ENCODE peak calls at places on chromosomes 2 and 18, in eight cellular contexts. One of them, this sample, is unnamed.

GRCh38 chr2:155766342-155767115 is 566.0 kb downstream of the NR4A2 start:
- DNase-seq in mucosa of descending colon: no peak
- DNase-seq in cerebellar cortex: no peak
- DNase-seq in IMR-90: no peak
- DNase-seq in HEK293T: no peak
- DNase-seq in GDM1: no peak
- DNase-seq in stimulated activated CD8-positive, alpha-beta memory T cell treated with anti-CD3 and anti-CD28 coated beads, Interleukin-15, amount 100 ng/mL, for 48 hours: no peak
- DNase-seq in NCI-H1436 treated with DMSO at 0.1 percent for 48 hours: no peak
- DNase-seq in this sample: no peak

GRCh38 chr18:59659486-59660187 is 37.6 kb downstream of the CCBE1 start:
- DNase-seq in mucosa of descending colon: no peak
- DNase-seq in cerebellar cortex: no peak
- DNase-seq in IMR-90: peak
- DNase-seq in HEK293T: no peak
- DNase-seq in GDM1: no peak
- DNase-seq in stimulated activated CD8-positive, alpha-beta memory T cell treated with anti-CD3 and anti-CD28 coated beads, Interleukin-15, amount 100 ng/mL, for 48 hours: no peak
- DNase-seq in NCI-H1436 treated with DMSO at 0.1 percent for 48 hours: no peak
- DNase-seq in this sample: peak

GRCh38 chr18:39960545-39960944 is 1994.5 kb upstream of the PIK3C3 start:
- DNase-seq in mucosa of descending colon: no peak
- DNase-seq in cerebellar cortex: no peak
- DNase-seq in IMR-90: peak
- DNase-seq in HEK293T: no peak
- DNase-seq in GDM1: no peak
- DNase-seq in stimulated activated CD8-positive, alpha-beta memory T cell treated with anti-CD3 and anti-CD28 coated beads, Interleukin-15, amount 100 ng/mL, for 48 hours: no peak
- DNase-seq in NCI-H1436 treated with DMSO at 0.1 percent for 48 hours: no peak
- DNase-seq in this sample: no peak

GRCh38 chr2:176653856-176654443 is 384.7 kb downstream of the MTX2 start:
- DNase-seq in mucosa of descending colon: peak
- DNase-seq in cerebellar cortex: peak
- DNase-seq in IMR-90: peak
- DNase-seq in HEK293T: peak
- DNase-seq in GDM1: no peak
- DNase-seq in stimulated activated CD8-positive, alpha-beta memory T cell treated with anti-CD3 and anti-CD28 coated beads, Interleukin-15, amount 100 ng/mL, for 48 hours: peak
- DNase-seq in NCI-H1436 treated with DMSO at 0.1 percent for 48 hours: peak
- DNase-seq in this sample: peak

GRCh38 chr2:20425371-20425881 is 21.4 kb upstream of the RHOB start:
- DNase-seq in mucosa of descending colon: no peak
- DNase-seq in cerebellar cortex: no peak
- DNase-seq in IMR-90: peak
- DNase-seq in HEK293T: no peak
- DNase-seq in GDM1: no peak
- DNase-seq in stimulated activated CD8-positive, alpha-beta memory T cell treated with anti-CD3 and anti-CD28 coated beads, Interleukin-15, amount 100 ng/mL, for 48 hours: no peak
- DNase-seq in NCI-H1436 treated with DMSO at 0.1 percent for 48 hours: no peak
- DNase-seq in this sample: no peak

GRCh38 chr2:223896751-223897320 is 48.3 kb downstream of the WDFY1 start:
- DNase-seq in mucosa of descending colon: no peak
- DNase-seq in cerebellar cortex: no peak
- DNase-seq in IMR-90: peak
- DNase-seq in HEK293T: no peak
- DNase-seq in GDM1: peak
- DNase-seq in stimulated activated CD8-positive, alpha-beta memory T cell treated with anti-CD3 and anti-CD28 coated beads, Interleukin-15, amount 100 ng/mL, for 48 hours: no peak
- DNase-seq in NCI-H1436 treated with DMSO at 0.1 percent for 48 hours: no peak
- DNase-seq in this sample: no peak

GRCh38 chr18:35457140-35457704 is 40.5 kb downstream of the INO80C start:
- DNase-seq in mucosa of descending colon: no peak
- DNase-seq in cerebellar cortex: no peak
- DNase-seq in IMR-90: no peak
- DNase-seq in HEK293T: no peak
- DNase-seq in GDM1: no peak
- DNase-seq in stimulated activated CD8-positive, alpha-beta memory T cell treated with anti-CD3 and anti-CD28 coated beads, Interleukin-15, amount 100 ng/mL, for 48 hours: no peak
- DNase-seq in NCI-H1436 treated with DMSO at 0.1 percent for 48 hours: no peak
- DNase-seq in this sample: no peak

GRCh38 chr2:26581266-26581990 is 59.7 kb downstream of the CIB4 start:
- DNase-seq in mucosa of descending colon: no peak
- DNase-seq in cerebellar cortex: no peak
- DNase-seq in IMR-90: no peak
- DNase-seq in HEK293T: no peak
- DNase-seq in GDM1: no peak
- DNase-seq in stimulated activated CD8-positive, alpha-beta memory T cell treated with anti-CD3 and anti-CD28 coated beads, Interleukin-15, amount 100 ng/mL, for 48 hours: no peak
- DNase-seq in NCI-H1436 treated with DMSO at 0.1 percent for 48 hours: no peak
- DNase-seq in this sample: no peak

GRCh38 chr2:240200230-240201051 is 60.0 kb upstream of the OTOS start:
- DNase-seq in mucosa of descending colon: peak
- DNase-seq in cerebellar cortex: no peak
- DNase-seq in IMR-90: peak
- DNase-seq in HEK293T: no peak
- DNase-seq in GDM1: no peak
- DNase-seq in stimulated activated CD8-positive, alpha-beta memory T cell treated with anti-CD3 and anti-CD28 coated beads, Interleukin-15, amount 100 ng/mL, for 48 hours: no peak
- DNase-seq in NCI-H1436 treated with DMSO at 0.1 percent for 48 hours: no peak
- DNase-seq in this sample: peak

GRCh38 chr2:9971105-9971818 is 19.8 kb downstream of the GRHL1 start:
- DNase-seq in mucosa of descending colon: no peak
- DNase-seq in cerebellar cortex: no peak
- DNase-seq in IMR-90: peak
- DNase-seq in HEK293T: no peak
- DNase-seq in GDM1: no peak
- DNase-seq in stimulated activated CD8-positive, alpha-beta memory T cell treated with anti-CD3 and anti-CD28 coated beads, Interleukin-15, amount 100 ng/mL, for 48 hours: no peak
- DNase-seq in NCI-H1436 treated with DMSO at 0.1 percent for 48 hours: no peak
- DNase-seq in this sample: no peak

GRCh38 chr2:60826126-60826525 is 55.2 kb upstream of the REL start:
- DNase-seq in mucosa of descending colon: no peak
- DNase-seq in cerebellar cortex: no peak
- DNase-seq in IMR-90: no peak
- DNase-seq in HEK293T: no peak
- DNase-seq in GDM1: no peak
- DNase-seq in stimulated activated CD8-positive, alpha-beta memory T cell treated with anti-CD3 and anti-CD28 coated beads, Interleukin-15, amount 100 ng/mL, for 48 hours: no peak
- DNase-seq in NCI-H1436 treated with DMSO at 0.1 percent for 48 hours: no peak
- DNase-seq in this sample: no peak

GRCh38 chr2:219350938-219351280 is 18.4 kb upstream of the RESP18 start:
- DNase-seq in mucosa of descending colon: no peak
- DNase-seq in cerebellar cortex: no peak
- DNase-seq in IMR-90: peak
- DNase-seq in HEK293T: no peak
- DNase-seq in GDM1: no peak
- DNase-seq in stimulated activated CD8-positive, alpha-beta memory T cell treated with anti-CD3 and anti-CD28 coated beads, Interleukin-15, amount 100 ng/mL, for 48 hours: no peak
- DNase-seq in NCI-H1436 treated with DMSO at 0.1 percent for 48 hours: no peak
- DNase-seq in this sample: peak

GRCh38 chr2:202035089-202035940 is 1.7 kb downstream of the FZD7 start:
- DNase-seq in mucosa of descending colon: peak
- DNase-seq in cerebellar cortex: peak
- DNase-seq in IMR-90: peak
- DNase-seq in HEK293T: no peak
- DNase-seq in GDM1: no peak
- DNase-seq in stimulated activated CD8-positive, alpha-beta memory T cell treated with anti-CD3 and anti-CD28 coated beads, Interleukin-15, amount 100 ng/mL, for 48 hours: no peak
- DNase-seq in NCI-H1436 treated with DMSO at 0.1 percent for 48 hours: no peak
- DNase-seq in this sample: peak

GRCh38 chr2:212226114-212226513 is 312.5 kb downstream of the ERBB4 start:
- DNase-seq in mucosa of descending colon: no peak
- DNase-seq in cerebellar cortex: no peak
- DNase-seq in IMR-90: no peak
- DNase-seq in HEK293T: no peak
- DNase-seq in GDM1: no peak
- DNase-seq in stimulated activated CD8-positive, alpha-beta memory T cell treated with anti-CD3 and anti-CD28 coated beads, Interleukin-15, amount 100 ng/mL, for 48 hours: no peak
- DNase-seq in NCI-H1436 treated with DMSO at 0.1 percent for 48 hours: no peak
- DNase-seq in this sample: no peak

GRCh38 chr2:226136739-226137138 is 662.9 kb downstream of the IRS1 start:
- DNase-seq in mucosa of descending colon: no peak
- DNase-seq in cerebellar cortex: no peak
- DNase-seq in IMR-90: no peak
- DNase-seq in HEK293T: no peak
- DNase-seq in GDM1: no peak
- DNase-seq in stimulated activated CD8-positive, alpha-beta memory T cell treated with anti-CD3 and anti-CD28 coated beads, Interleukin-15, amount 100 ng/mL, for 48 hours: no peak
- DNase-seq in NCI-H1436 treated with DMSO at 0.1 percent for 48 hours: no peak
- DNase-seq in this sample: no peak

GRCh38 chr18:58209326-58209725 is 165.3 kb downstream of the NEDD4L start:
- DNase-seq in mucosa of descending colon: no peak
- DNase-seq in cerebellar cortex: no peak
- DNase-seq in IMR-90: peak
- DNase-seq in HEK293T: no peak
- DNase-seq in GDM1: no peak
- DNase-seq in stimulated activated CD8-positive, alpha-beta memory T cell treated with anti-CD3 and anti-CD28 coated beads, Interleukin-15, amount 100 ng/mL, for 48 hours: no peak
- DNase-seq in NCI-H1436 treated with DMSO at 0.1 percent for 48 hours: no peak
- DNase-seq in this sample: no peak

GRCh38 chr2:75503048-75503607 is 57.6 kb downstream of the EVA1A start:
- DNase-seq in mucosa of descending colon: no peak
- DNase-seq in cerebellar cortex: no peak
- DNase-seq in IMR-90: peak
- DNase-seq in HEK293T: no peak
- DNase-seq in GDM1: no peak
- DNase-seq in stimulated activated CD8-positive, alpha-beta memory T cell treated with anti-CD3 and anti-CD28 coated beads, Interleukin-15, amount 100 ng/mL, for 48 hours: no peak
- DNase-seq in NCI-H1436 treated with DMSO at 0.1 percent for 48 hours: no peak
- DNase-seq in this sample: no peak

GRCh38 chr2:181124499-181124898 is 144.1 kb downstream of the UBE2E3 start:
- DNase-seq in mucosa of descending colon: no peak
- DNase-seq in cerebellar cortex: no peak
- DNase-seq in IMR-90: peak
- DNase-seq in HEK293T: no peak
- DNase-seq in GDM1: no peak
- DNase-seq in stimulated activated CD8-positive, alpha-beta memory T cell treated with anti-CD3 and anti-CD28 coated beads, Interleukin-15, amount 100 ng/mL, for 48 hours: no peak
- DNase-seq in NCI-H1436 treated with DMSO at 0.1 percent for 48 hours: no peak
- DNase-seq in this sample: no peak

GRCh38 chr18:10027031-10027430 is 113.2 kb downstream of the VAPA start:
- DNase-seq in mucosa of descending colon: no peak
- DNase-seq in cerebellar cortex: no peak
- DNase-seq in IMR-90: no peak
- DNase-seq in HEK293T: no peak
- DNase-seq in GDM1: no peak
- DNase-seq in stimulated activated CD8-positive, alpha-beta memory T cell treated with anti-CD3 and anti-CD28 coated beads, Interleukin-15, amount 100 ng/mL, for 48 hours: no peak
- DNase-seq in NCI-H1436 treated with DMSO at 0.1 percent for 48 hours: no peak
- DNase-seq in this sample: no peak

GRCh38 chr18:43236921-43237320 is 40.4 kb downstream of the SYT4 start:
- DNase-seq in mucosa of descending colon: no peak
- DNase-seq in cerebellar cortex: no peak
- DNase-seq in IMR-90: no peak
- DNase-seq in HEK293T: no peak
- DNase-seq in GDM1: no peak
- DNase-seq in stimulated activated CD8-positive, alpha-beta memory T cell treated with anti-CD3 and anti-CD28 coated beads, Interleukin-15, amount 100 ng/mL, for 48 hours: no peak
- DNase-seq in NCI-H1436 treated with DMSO at 0.1 percent for 48 hours: no peak
- DNase-seq in this sample: no peak

GRCh38 chr2:28981016-28981441 is at the start of gene TOGARAM2:
- DNase-seq in mucosa of descending colon: no peak
- DNase-seq in cerebellar cortex: no peak
- DNase-seq in IMR-90: peak
- DNase-seq in HEK293T: no peak
- DNase-seq in GDM1: no peak
- DNase-seq in stimulated activated CD8-positive, alpha-beta memory T cell treated with anti-CD3 and anti-CD28 coated beads, Interleukin-15, amount 100 ng/mL, for 48 hours: no peak
- DNase-seq in NCI-H1436 treated with DMSO at 0.1 percent for 48 hours: no peak
- DNase-seq in this sample: peak

GRCh38 chr2:217060516-217060915 is 200.7 kb upstream of the TNP1 start:
- DNase-seq in mucosa of descending colon: no peak
- DNase-seq in cerebellar cortex: peak
- DNase-seq in IMR-90: no peak
- DNase-seq in HEK293T: no peak
- DNase-seq in GDM1: no peak
- DNase-seq in stimulated activated CD8-positive, alpha-beta memory T cell treated with anti-CD3 and anti-CD28 coated beads, Interleukin-15, amount 100 ng/mL, for 48 hours: no peak
- DNase-seq in NCI-H1436 treated with DMSO at 0.1 percent for 48 hours: no peak
- DNase-seq in this sample: no peak

GRCh38 chr2:240921319-240922233 is 15.4 kb downstream of the CROCC2 start:
- DNase-seq in mucosa of descending colon: peak
- DNase-seq in cerebellar cortex: no peak
- DNase-seq in IMR-90: peak
- DNase-seq in HEK293T: no peak
- DNase-seq in GDM1: no peak
- DNase-seq in stimulated activated CD8-positive, alpha-beta memory T cell treated with anti-CD3 and anti-CD28 coated beads, Interleukin-15, amount 100 ng/mL, for 48 hours: no peak
- DNase-seq in NCI-H1436 treated with DMSO at 0.1 percent for 48 hours: no peak
- DNase-seq in this sample: no peak

GRCh38 chr18:5057348-5058012 is 139.6 kb downstream of the AKAIN1 start:
- DNase-seq in mucosa of descending colon: peak
- DNase-seq in cerebellar cortex: peak
- DNase-seq in IMR-90: peak
- DNase-seq in HEK293T: peak
- DNase-seq in GDM1: no peak
- DNase-seq in stimulated activated CD8-positive, alpha-beta memory T cell treated with anti-CD3 and anti-CD28 coated beads, Interleukin-15, amount 100 ng/mL, for 48 hours: peak
- DNase-seq in NCI-H1436 treated with DMSO at 0.1 percent for 48 hours: no peak
- DNase-seq in this sample: peak

GRCh38 chr18:75213610-75214009 is 3.0 kb downstream of the TSHZ1 start:
- DNase-seq in mucosa of descending colon: no peak
- DNase-seq in cerebellar cortex: peak
- DNase-seq in IMR-90: peak
- DNase-seq in HEK293T: no peak
- DNase-seq in GDM1: no peak
- DNase-seq in stimulated activated CD8-positive, alpha-beta memory T cell treated with anti-CD3 and anti-CD28 coated beads, Interleukin-15, amount 100 ng/mL, for 48 hours: no peak
- DNase-seq in NCI-H1436 treated with DMSO at 0.1 percent for 48 hours: no peak
- DNase-seq in this sample: no peak

GRCh38 chr2:31606511-31606910 is 25.8 kb upstream of the SRD5A2 start:
- DNase-seq in mucosa of descending colon: no peak
- DNase-seq in cerebellar cortex: no peak
- DNase-seq in IMR-90: no peak
- DNase-seq in HEK293T: no peak
- DNase-seq in GDM1: no peak
- DNase-seq in stimulated activated CD8-positive, alpha-beta memory T cell treated with anti-CD3 and anti-CD28 coated beads, Interleukin-15, amount 100 ng/mL, for 48 hours: no peak
- DNase-seq in NCI-H1436 treated with DMSO at 0.1 percent for 48 hours: no peak
- DNase-seq in this sample: no peak

GRCh38 chr2:161004379-161004778 is 155.8 kb upstream of the TANK start:
- DNase-seq in mucosa of descending colon: no peak
- DNase-seq in cerebellar cortex: no peak
- DNase-seq in IMR-90: peak
- DNase-seq in HEK293T: no peak
- DNase-seq in GDM1: no peak
- DNase-seq in stimulated activated CD8-positive, alpha-beta memory T cell treated with anti-CD3 and anti-CD28 coated beads, Interleukin-15, amount 100 ng/mL, for 48 hours: no peak
- DNase-seq in NCI-H1436 treated with DMSO at 0.1 percent for 48 hours: no peak
- DNase-seq in this sample: no peak

GRCh38 chr2:233265899-233266431 is 14.5 kb downstream of the ATG16L1 start:
- DNase-seq in mucosa of descending colon: no peak
- DNase-seq in cerebellar cortex: no peak
- DNase-seq in IMR-90: no peak
- DNase-seq in HEK293T: no peak
- DNase-seq in GDM1: no peak
- DNase-seq in stimulated activated CD8-positive, alpha-beta memory T cell treated with anti-CD3 and anti-CD28 coated beads, Interleukin-15, amount 100 ng/mL, for 48 hours: no peak
- DNase-seq in NCI-H1436 treated with DMSO at 0.1 percent for 48 hours: no peak
- DNase-seq in this sample: no peak

GRCh38 chr2:220432645-220433044 is 805.2 kb downstream of the SLC4A3 start:
- DNase-seq in mucosa of descending colon: no peak
- DNase-seq in cerebellar cortex: no peak
- DNase-seq in IMR-90: no peak
- DNase-seq in HEK293T: no peak
- DNase-seq in GDM1: no peak
- DNase-seq in stimulated activated CD8-positive, alpha-beta memory T cell treated with anti-CD3 and anti-CD28 coated beads, Interleukin-15, amount 100 ng/mL, for 48 hours: no peak
- DNase-seq in NCI-H1436 treated with DMSO at 0.1 percent for 48 hours: no peak
- DNase-seq in this sample: no peak